ENCODE peak calls at places on chromosomes 4 and X, in six cellular contexts. O, A, M, D, F and Z are unnamed samples.

GRCh38 chrX:16807976-16808542 is 21.8 kb downstream of the TXLNG start:
- DNase-seq in O (no peak), D (no peak), F (no peak), M (peak; percentile 16), A (no peak), Z (no peak)

GRCh38 chr4:151117371-151117962 is 18.0 kb downstream of the RPS3A start:
- DNase-seq in F (peak; percentile 16), O (peak; percentile 64), M (peak; percentile 22), D (peak; percentile 45), A (peak; percentile 56), Z (peak; percentile 39)

GRCh38 chrX:154490021-154490413 is 412 bp downstream of the SLC10A3 start:
- DNase-seq in D (no peak), M (no peak), A (peak; percentile 15), O (no peak), F (no peak), Z (no peak)

GRCh38 chrX:47815901-47816845 is 20.5 kb upstream of the ZNF81 start:
- DNase-seq in M (no peak), F (no peak), A (no peak), D (no peak), O (no peak), Z (no peak)

GRCh38 chrX:150099316-150099715 is 161.0 kb upstream of the EOLA2 start:
- DNase-seq in A (no peak), F (no peak), D (no peak), M (no peak), O (no peak), Z (no peak)

GRCh38 chr4:94610140-94610539 is 147.6 kb upstream of the BMPR1B start:
- DNase-seq in A (no peak), O (no peak), D (no peak), F (no peak), M (no peak), Z (no peak)

GRCh38 chrX:49919617-49920016 is 2.8 kb upstream of the CLCN5 start:
- DNase-seq in F (no peak), A (peak; percentile 0), D (no peak), O (peak; percentile 9), M (no peak), Z (peak; percentile 35)

GRCh38 chr4:113810906-113811305 is 49.4 kb upstream of the CAMK2D start:
- DNase-seq in D (no peak), A (no peak), O (no peak), M (no peak), F (no peak), Z (no peak)

GRCh38 chr4:84920591-84920990 is 45.9 kb downstream of the WDFY3 start:
- DNase-seq in D (no peak), A (peak; percentile 11), O (no peak), F (no peak), M (no peak), Z (no peak)

GRCh38 chr4:137307806-137308205 is 224.5 kb downstream of the PCDH18 start:
- DNase-seq in O (no peak), M (no peak), D (no peak), F (no peak), A (no peak), Z (no peak)

GRCh38 chr4:8110071-8110986 is 48.3 kb downstream of the ABLIM2 start:
- DNase-seq in A (peak; percentile 10), O (no peak), D (no peak), M (peak; percentile 26), F (no peak), Z (no peak)

GRCh38 chr4:25702848-25703247 is 47.2 kb downstream of the SLC34A2 start:
- DNase-seq in F (no peak), O (peak; percentile 71), D (no peak), M (peak; percentile 11), A (no peak), Z (no peak)

GRCh38 chrX:67520671-67521070 is 23.1 kb upstream of the AR start:
- DNase-seq in F (no peak), O (no peak), A (no peak), D (no peak), M (no peak), Z (no peak)

GRCh38 chr4:124783847-124784246 is 71.3 kb upstream of the ANKRD50 start:
- DNase-seq in F (no peak), M (no peak), O (no peak), A (no peak), D (no peak), Z (no peak)

GRCh38 chr4:165563851-165564250 is 185.0 kb downstream of the CPE start:
- DNase-seq in M (no peak), O (no peak), A (no peak), D (no peak), F (no peak), Z (no peak)

GRCh38 chr4:24730256-24731001 is 64.9 kb upstream of the SOD3 start:
- DNase-seq in M (no peak), D (no peak), A (no peak), F (no peak), O (peak; percentile 61), Z (no peak)

GRCh38 chrX:46903458-46904242 is 8.6 kb upstream of the JADE3 start:
- DNase-seq in A (peak; percentile 61), O (peak; percentile 89), D (peak; percentile 42), F (peak; percentile 24), M (peak; percentile 46), Z (peak; percentile 57)

GRCh38 chrX:42755820-42756219 is 22.1 kb downstream of the PPP1R2C start:
- DNase-seq in D (no peak), O (peak; percentile 2), F (no peak), A (no peak), M (no peak), Z (no peak)

GRCh38 chr4:51894246-51894645 is 51.3 kb downstream of the DCUN1D4 start:
- DNase-seq in O (no peak), A (no peak), M (no peak), D (no peak), F (no peak), Z (no peak)